ENCODE peak calls at places on chromosomes 16 and 17, in five cellular contexts. G is transverse colon, C is A549, A is testis, F is tibial nerve. Y is an unnamed sample.

GRCh38 chr16:11386791-11387546 is 41.7 kb downstream of the RMI2 start:
- DNase-seq in G (no peak), C (peak; percentile 60), A (peak; percentile 64), F (no peak), Y (no peak)

GRCh38 chr17:79420318-79421243 is 190.3 kb downstream of the RBFOX3 start:
- DNase-seq in G (no peak), C (peak; percentile 51), A (no peak), F (no peak), Y (no peak)

GRCh38 chr16:69566437-69567030 is 768 bp downstream of the NFAT5 start:
- DNase-seq in G (peak; percentile 60), C (peak; percentile 49), A (peak; percentile 69), F (peak; percentile 22), Y (peak; percentile 22)

GRCh38 chr16:53960050-53960812 is 256.3 kb downstream of the FTO start:
- DNase-seq in G (no peak), C (no peak), A (no peak), F (no peak), Y (peak; percentile 12)

GRCh38 chr17:29291163-29291752 is 2.7 kb downstream of the NUFIP2 start:
- DNase-seq in G (no peak), C (peak; percentile 51), A (no peak), F (no peak), Y (no peak)

GRCh38 chr17:47905221-47905733 is 9.2 kb downstream of the SP2 start:
- DNase-seq in G (peak; percentile 45), C (no peak), A (peak; percentile 87), F (peak; percentile 67), Y (peak; percentile 77)

GRCh38 chr17:50370052-50370451 is 2.9 kb downstream of the MRPL27 start:
- DNase-seq in G (no peak), C (no peak), A (no peak), F (no peak), Y (no peak)

GRCh38 chr16:86723699-86724098 is 145.3 kb downstream of the FOXL1 start:
- DNase-seq in G (no peak), C (no peak), A (peak; percentile 59), F (no peak), Y (no peak)

GRCh38 chr17:43579570-43580140 is 33.5 kb upstream of the ETV4 start:
- DNase-seq in G (no peak), C (peak; percentile 43), A (no peak), F (no peak), Y (no peak)

GRCh38 chr16:30802971-30803370 is 16.0 kb upstream of the ZNF629 start:
- DNase-seq in G (no peak), C (no peak), A (no peak), F (no peak), Y (no peak)

GRCh38 chr16:30805056-30805369 is 18.0 kb upstream of the ZNF629 start:
- DNase-seq in G (no peak), C (no peak), A (no peak), F (no peak), Y (no peak)

GRCh38 chr16:30808163-30808562 is 21.2 kb upstream of the ZNF629 start:
- DNase-seq in G (no peak), C (no peak), A (no peak), F (no peak), Y (no peak)

DNA sequence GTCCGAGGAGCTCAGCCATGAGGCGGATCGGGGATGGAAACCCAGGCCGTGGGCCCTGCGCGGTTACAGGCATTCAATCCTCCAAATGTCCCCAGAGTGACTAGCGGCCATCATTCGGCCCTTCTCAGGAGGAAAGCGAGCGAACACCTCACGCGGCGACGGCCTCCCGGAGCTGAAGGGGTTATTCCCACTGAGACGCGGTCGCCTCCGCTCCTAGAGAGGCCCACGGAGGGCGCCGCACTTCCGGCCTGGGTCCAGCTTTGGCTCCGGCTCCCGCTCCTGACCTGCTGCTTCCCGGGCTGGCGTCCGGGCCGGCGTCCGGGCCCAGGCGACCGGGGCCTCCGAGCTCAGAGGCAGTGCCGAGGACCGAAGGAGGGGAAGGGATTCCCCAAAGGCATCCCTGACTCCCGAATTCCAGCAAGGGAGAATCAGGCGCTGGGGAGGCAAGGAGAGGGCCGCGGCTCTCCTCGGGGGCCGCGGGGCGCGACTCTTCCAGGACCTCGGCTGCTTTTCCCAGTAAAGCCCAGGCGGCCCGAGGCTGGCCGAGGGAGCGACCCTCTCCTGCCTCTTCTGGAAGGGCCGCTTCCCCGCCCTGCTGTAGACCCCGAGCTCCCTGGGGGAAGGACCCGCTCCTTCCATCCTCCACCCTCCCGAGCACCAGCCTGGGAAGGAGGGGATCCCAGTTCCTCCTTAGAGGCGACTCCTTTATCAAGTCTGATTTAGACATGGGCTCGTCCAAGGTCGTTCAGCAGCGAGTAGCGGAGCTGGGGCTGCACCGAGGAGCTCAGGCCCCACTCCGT is 18.6 kb upstream of the ZNF629 start:
- DNase-seq in G (peak; percentile 90), C (peak; percentile 89), A (peak; percentile 91), F (peak; percentile 75), Y (peak; percentile 90)
- TF ChIP-seq POLR2A in G (peak; percentile 94), C (peak; percentile 89), A (peak; percentile 52), F (peak; percentile 76), Y (peak; percentile 92)

GRCh38 chr16:68003031-68003430 is 3.7 kb upstream of the DPEP2 start:
- DNase-seq in G (no peak), C (no peak), A (no peak), F (no peak), Y (no peak)

GRCh38 chr16:68000024-68000423 is 740 bp upstream of the DPEP2 start:
- DNase-seq in G (no peak), C (no peak), A (no peak), F (no peak), Y (no peak)

GRCh38 chr16:68000450-68000849 is 1.2 kb upstream of the DPEP2 start:
- DNase-seq in G (no peak), C (no peak), A (no peak), F (no peak), Y (no peak)

GRCh38 chr16:68009157-68009735 is 6.5 kb downstream of the DPEP2NB start:
- DNase-seq in G (no peak), C (no peak), A (no peak), F (no peak), Y (no peak)

DNA sequence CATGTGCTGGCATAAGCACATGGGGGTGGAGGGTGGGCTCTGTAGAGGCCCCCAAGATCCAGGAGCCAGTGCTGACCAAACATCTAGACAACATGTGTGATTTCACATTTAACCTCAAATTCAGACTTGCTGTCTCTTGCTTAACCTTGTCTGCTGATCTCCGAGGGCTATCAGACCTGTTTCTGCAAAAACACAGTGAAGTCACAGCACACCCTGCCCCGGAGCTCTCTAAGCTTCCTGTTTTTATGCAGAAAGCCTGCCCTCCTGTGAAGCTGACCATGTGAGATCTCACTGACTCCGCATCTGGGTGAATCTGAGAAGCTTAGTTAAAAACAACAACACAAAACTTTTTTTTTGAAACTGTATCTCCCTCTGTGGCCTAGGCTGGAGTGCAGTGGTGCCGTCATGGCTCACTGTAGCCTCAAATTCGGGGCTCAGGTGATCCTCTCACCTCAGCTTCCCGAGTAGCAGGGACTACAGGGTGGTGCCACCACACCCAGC is 6.6 kb upstream of the DPEP2 start:
- DNase-seq in G (peak; percentile 47), C (no peak), A (peak; percentile 49), F (no peak), Y (peak; percentile 45)
- TF ChIP-seq CTCF in G (no peak), C (no peak), A (no peak), F (no peak), Y (no peak)

GRCh38 chr17:7459961-7460545 is 15.2 kb downstream of the CHRNB1 start:
- DNase-seq in G (no peak), C (no peak), A (no peak), F (no peak), Y (no peak)

GRCh38 chr17:7464081-7464480 is 15.3 kb downstream of the ZBTB4 start:
- DNase-seq in G (no peak), C (no peak), A (no peak), F (no peak), Y (no peak)

GRCh38 chr17:7460850-7461660 is 16.2 kb downstream of the CHRNB1 start:
- DNase-seq in G (no peak), C (no peak), A (no peak), F (no peak), Y (no peak)

GRCh38 chr17:7463368-7463846 is 16.0 kb downstream of the ZBTB4 start:
- DNase-seq in G (no peak), C (no peak), A (no peak), F (no peak), Y (no peak)

DNA sequence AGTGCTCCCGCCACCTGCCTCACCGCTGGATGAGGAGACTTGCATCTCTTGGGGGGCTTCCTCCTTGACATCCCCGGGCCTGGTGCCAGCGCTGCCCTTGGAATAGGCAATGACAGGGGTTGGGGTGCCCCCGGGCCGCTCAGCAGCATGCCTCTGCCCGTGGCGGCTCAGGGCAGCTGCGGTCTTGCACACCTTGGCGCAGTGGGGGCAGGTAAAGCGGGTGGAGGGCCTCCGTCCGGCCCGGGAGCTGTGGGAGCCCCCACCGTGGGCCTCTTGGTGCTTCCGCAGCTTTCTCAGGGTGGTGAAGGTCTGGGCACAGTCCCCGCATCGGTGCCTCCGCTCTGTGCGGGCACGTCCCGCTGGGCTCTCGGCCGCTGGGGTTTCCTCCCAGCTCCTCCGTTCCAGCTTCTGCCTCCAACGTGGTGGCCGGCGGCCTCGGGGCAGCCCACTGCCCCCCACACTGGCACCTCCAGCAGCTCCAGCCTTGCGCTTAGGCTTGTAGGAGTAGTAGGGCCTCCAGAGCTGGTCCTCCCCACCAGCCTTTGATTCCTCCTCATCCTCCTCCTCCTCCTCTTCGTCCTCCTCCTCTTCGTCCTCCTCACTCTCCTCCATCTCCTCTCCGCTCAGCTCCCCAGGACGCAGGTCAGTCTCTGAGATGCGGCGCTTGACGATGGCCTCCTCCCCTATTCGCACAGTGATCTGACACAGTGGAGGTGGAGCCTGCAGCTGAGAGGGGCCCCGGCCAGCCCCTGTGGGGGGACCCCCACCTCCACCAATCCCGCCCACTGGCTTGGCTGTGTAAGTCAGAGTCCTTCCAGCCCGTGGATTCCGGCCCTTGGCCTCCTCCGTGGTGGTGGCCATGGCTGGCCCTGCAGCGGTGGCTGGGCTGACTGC is 16.7 kb downstream of the ZBTB4 start:
- DNase-seq in G (no peak), C (no peak), A (no peak), F (no peak), Y (no peak)
- TF ChIP-seq POLR2A in G (no peak), C (no peak), A (no peak), F (no peak), Y (no peak)

GRCh38 chr17:68973098-68973929 is 18.1 kb upstream of the ABCA8 start:
- DNase-seq in G (no peak), C (no peak), A (no peak), F (no peak), Y (no peak)

DNA sequence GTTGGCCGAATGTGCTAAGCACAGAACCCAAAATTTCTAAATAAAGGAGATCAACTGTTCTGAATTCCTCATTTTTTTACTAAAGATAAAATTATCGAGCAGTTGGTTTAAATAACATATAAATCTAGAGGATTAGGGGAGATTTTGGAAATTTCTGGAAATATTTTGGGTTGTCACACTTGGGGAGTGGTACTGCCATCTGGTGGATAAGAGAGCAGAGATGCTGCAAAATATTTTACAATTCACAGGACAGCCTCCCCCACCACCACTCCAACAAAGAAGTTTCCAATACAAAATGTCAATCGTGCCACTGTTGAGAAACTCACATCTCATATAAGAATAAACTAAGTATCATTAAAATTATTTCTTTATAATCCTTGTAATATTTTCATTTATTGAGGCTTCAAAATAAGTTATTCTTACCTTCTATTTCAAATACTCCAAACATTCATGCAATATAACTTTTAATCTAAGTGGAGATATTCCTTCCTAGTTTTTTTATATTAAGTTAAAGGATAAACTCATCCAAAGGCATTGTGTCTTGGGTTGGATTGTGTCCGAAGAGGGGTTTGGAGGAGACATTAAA is 17.0 kb upstream of the ABCA8 start:
- DNase-seq in G (no peak), C (peak; percentile 49), A (peak; percentile 38), F (no peak), Y (no peak)
- TF ChIP-seq CTCF in G (peak; percentile 48), C (peak; percentile 83), A (peak; percentile 81), F (peak; percentile 67), Y (peak; percentile 52)

Y was measured in gastrocnemius medialis.